ENCODE peak calls at places on chromosome 9, in six cellular contexts. D is tibial nerve, K is A549, Q is endothelial cell of umbilical vein, I is H1, W is prostate gland. F is an unnamed sample.

GRCh38 chr9:111020594-111020993 is 17.7 kb downstream of the LPAR1 start:
- DNase-seq in D (no peak), K (no peak), Q (no peak), I (no peak), W (no peak), F (no peak)

GRCh38 chr9:121075251-121076036 is 689 bp downstream of the CNTRL start:
- DNase-seq in D (no peak), K (no peak), Q (no peak), I (no peak), W (no peak), F (no peak)

GRCh38 chr9:12775963-12776774 is 1.3 kb downstream of the LURAP1L start:
- DNase-seq in D (peak; percentile 75), K (peak; percentile 93), Q (peak; percentile 83), I (peak; percentile 75), W (peak; percentile 78), F (peak; percentile 96)

GRCh38 chr9:18474778-18475177 is 825 bp downstream of the ADAMTSL1 start:
- DNase-seq in D (no peak), K (no peak), Q (peak; percentile 57), I (no peak), W (no peak), F (no peak)

GRCh38 chr9:93254061-93254481 is 70.1 kb downstream of the WNK2 start:
- DNase-seq in D (no peak), K (no peak), Q (no peak), I (no peak), W (no peak), F (peak; percentile 56)

GRCh38 chr9:22052376-22052945 is 43.4 kb upstream of the CDKN2B start:
- DNase-seq in D (no peak), K (no peak), Q (peak; percentile 94), I (no peak), W (no peak), F (no peak)

GRCh38 chr9:21505425-21506179 is 23.5 kb upstream of the IFNE start:
- DNase-seq in D (no peak), K (no peak), Q (no peak), I (no peak), W (no peak), F (no peak)

GRCh38 chr9:22401671-22402070 is 45.0 kb upstream of the DMRTA1 start:
- DNase-seq in D (no peak), K (no peak), Q (no peak), I (no peak), W (no peak), F (no peak)

GRCh38 chr9:91800473-91800872 is 149.6 kb downstream of the ROR2 start:
- DNase-seq in D (no peak), K (no peak), Q (no peak), I (no peak), W (no peak), F (peak; percentile 40)

GRCh38 chr9:5582835-5583195 is 46.1 kb upstream of the RIC1 start:
- DNase-seq in D (peak; percentile 46), K (no peak), Q (no peak), I (no peak), W (no peak), F (peak; percentile 89)

GRCh38 chr9:18585996-18586395 is 112.0 kb downstream of the ADAMTSL1 start:
- DNase-seq in D (no peak), K (no peak), Q (no peak), I (no peak), W (no peak), F (no peak)

GRCh38 chr9:90616806-90617205 is 25.8 kb downstream of the DIRAS2 start:
- DNase-seq in D (no peak), K (no peak), Q (no peak), I (no peak), W (no peak), F (no peak)

GRCh38 chr9:129081388-129081889 is 528 bp downstream of the DOLPP1 start:
- DNase-seq in D (no peak), K (no peak), Q (no peak), I (no peak), W (no peak), F (peak; percentile 30)

GRCh38 chr9:129584136-129584535 is 36.8 kb downstream of the C9orf50 start:
- DNase-seq in D (peak; percentile 83), K (peak; percentile 86), Q (peak; percentile 67), I (peak; percentile 71), W (peak; percentile 70), F (no peak)

GRCh38 chr9:132723809-132724208 is 53.5 kb downstream of the GTF3C4 start:
- DNase-seq in D (no peak), K (no peak), Q (no peak), I (no peak), W (no peak), F (no peak)
- TF ChIP-seq CTCF in D (no peak), K (no peak), Q (no peak), I (no peak), W (no peak), F (no peak)

GRCh38 chr9:3526903-3527652 is 1.3 kb upstream of the RFX3 start:
- DNase-seq in D (peak; percentile 20), K (peak; percentile 49), Q (peak; percentile 14), I (peak; percentile 52), W (peak; percentile 17), F (no peak)
- H3K4me3 ChIP-seq in D (peak overlapping the region; percentile 93), K (peak overlapping the region; percentile 96), Q (peak overlapping the region; percentile 79), I (peak overlapping the region; percentile 78), W (peak overlapping the region; percentile 93), F (peak overlapping the region; percentile 93)

GRCh38 chr9:131603711-131604439 is 58.6 kb downstream of the PRRT1B start:
- DNase-seq in D (no peak), K (no peak), Q (no peak), I (no peak), W (no peak), F (no peak)

GRCh38 chr9:131606896-131607567 is 61.7 kb downstream of the PRRT1B start:
- DNase-seq in D (no peak), K (peak; percentile 20), Q (no peak), I (no peak), W (no peak), F (no peak)

GRCh38 chr9:131608469-131609115 is 63.3 kb downstream of the PRRT1B start:
- DNase-seq in D (peak; percentile 37), K (peak; percentile 67), Q (peak; percentile 85), I (peak; percentile 72), W (peak; percentile 87), F (no peak)

GRCh38 chr9:131607591-131607990 is 62.3 kb downstream of the PRRT1B start:
- DNase-seq in D (no peak), K (no peak), Q (no peak), I (no peak), W (no peak), F (no peak)

DNA sequence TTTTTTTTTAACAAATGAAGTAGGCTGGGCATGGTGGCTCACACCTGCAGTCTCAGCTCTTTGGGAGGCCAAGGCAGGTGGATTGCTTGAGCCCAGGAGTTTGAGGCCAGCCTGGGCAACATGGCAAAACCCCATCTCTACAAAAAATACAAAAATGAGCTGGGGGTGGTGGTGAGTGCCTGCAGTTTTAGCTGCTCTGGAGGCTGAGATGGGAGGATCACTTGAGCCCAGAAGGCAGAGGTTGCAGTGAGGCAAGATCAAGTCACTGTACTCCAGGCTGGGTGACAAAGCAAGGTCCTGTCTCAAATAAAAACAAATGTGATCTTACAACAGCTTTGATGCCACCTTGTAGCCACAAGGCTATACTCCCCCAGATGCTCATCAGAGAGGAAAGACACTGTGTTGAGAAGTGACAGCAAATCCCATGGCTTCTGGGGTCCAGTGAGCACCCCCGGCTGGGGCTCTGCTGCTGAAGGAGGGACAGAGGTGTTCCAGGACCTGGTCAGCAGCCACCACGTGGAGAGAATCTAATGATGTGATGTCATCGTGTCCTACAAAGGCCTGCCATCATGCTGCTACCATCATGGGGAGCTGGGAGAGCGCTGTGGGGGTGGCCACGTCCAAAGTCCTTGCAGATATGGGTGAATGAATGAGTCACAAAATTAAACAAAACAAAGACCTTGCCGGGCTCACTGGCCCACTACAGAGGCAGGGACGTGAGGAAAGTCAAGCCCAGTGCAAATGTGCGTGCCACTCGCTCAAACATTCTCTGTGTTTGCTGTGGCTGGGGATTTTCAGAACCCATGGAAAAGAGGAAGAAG is 60.7 kb downstream of the PRRT1B start:
- DNase-seq in D (no peak), K (peak; percentile 55), Q (no peak), I (no peak), W (no peak), F (no peak)
- TF ChIP-seq POLR2A in D (no peak), K (no peak), Q (no peak), I (no peak), W (no peak), F (no peak)

DNA sequence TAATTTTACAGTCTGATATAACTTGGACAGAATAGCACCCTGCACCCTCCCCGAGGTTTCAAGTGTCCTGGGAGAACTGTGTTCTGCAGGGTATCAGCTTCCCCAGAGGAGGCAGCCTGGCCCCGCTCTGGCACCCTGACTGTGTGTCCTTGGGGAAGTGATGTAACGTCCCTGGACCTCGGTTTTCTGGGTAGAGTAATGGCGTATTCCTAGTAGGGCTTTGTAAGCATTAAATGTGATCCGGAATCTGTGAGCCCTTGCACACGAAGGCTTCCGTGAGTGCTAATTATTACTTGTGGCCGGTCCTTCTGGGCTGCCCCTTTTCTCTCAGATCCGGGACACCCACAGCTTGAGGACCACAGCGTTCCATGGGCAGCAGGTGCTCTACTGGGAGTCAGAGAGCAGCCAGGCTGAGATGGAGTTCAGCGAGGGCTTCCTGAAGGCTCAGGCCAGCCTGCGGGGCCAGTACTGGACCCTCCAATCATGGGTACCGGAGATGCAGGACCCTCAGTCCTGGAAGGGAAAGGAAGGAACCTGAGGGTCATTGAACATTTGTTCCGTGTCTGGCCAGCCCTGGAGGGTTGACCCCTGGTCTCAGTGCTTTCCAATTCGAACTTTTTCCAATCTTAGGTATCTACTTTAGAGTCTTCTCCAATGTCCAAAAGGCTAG is 1.0 kb upstream of the CACFD1 start:
- DNase-seq in D (no peak), K (no peak), Q (no peak), I (no peak), W (no peak), F (no peak)
- TF ChIP-seq CTCF in D (no peak), K (no peak), Q (no peak), I (no peak), W (no peak), F (no peak)

F was measured in lower leg skin.